ENCODE peak calls at places on chromosomes 2 and 18, in seven cellular contexts. G is germinal center; J is mucosa of descending colon; L is activated naive CD4-positive, alpha-beta T cell treated with anti-CD3 and anti-CD28 coated beads for 36 hours; N is CD4-positive, alpha-beta memory T cell; C is activated CD8-positive, alpha-beta memory T cell treated with anti-CD3 and anti-CD28 coated beads for 48 hours; M is COR-L47. W is an unnamed sample.

GRCh38 chr18:47490882-47491281 is 239.4 kb upstream of the SKOR2 start:
- DNase-seq in G (no peak), J (no peak), L (peak), N (no peak), C (no peak), M (no peak), W (no peak)

GRCh38 chr2:59920961-59921360 is 632.5 kb downstream of the BCL11A start:
- DNase-seq in G (no peak), J (no peak), L (no peak), N (no peak), C (no peak), M (no peak), W (no peak)

GRCh38 chr2:238908960-238909951 is 61.4 kb downstream of the TWIST2 start:
- DNase-seq in G (no peak), J (no peak), L (no peak), N (no peak), C (no peak), M (no peak), W (no peak)

GRCh38 chr2:39128919-39129391 is 8.1 kb upstream of the SOS1 start:
- DNase-seq in G (peak), J (peak), L (peak), N (peak), C (no peak), M (no peak), W (peak)

GRCh38 chr2:118530976-118531375 is 316.5 kb downstream of the EN1 start:
- DNase-seq in G (no peak), J (no peak), L (no peak), N (no peak), C (no peak), M (no peak), W (no peak)

GRCh38 chr18:76265375-76266225 is 229.4 kb downstream of the ZNF516 start:
- DNase-seq in G (no peak), J (peak), L (no peak), N (no peak), C (no peak), M (no peak), W (no peak)

GRCh38 chr2:173571021-173571821 is 216.5 kb downstream of the CDCA7 start:
- DNase-seq in G (no peak), J (peak), L (peak), N (no peak), C (no peak), M (peak), W (no peak)

GRCh38 chr18:49285627-49286026 is 174.8 kb downstream of the DYM start:
- DNase-seq in G (no peak), J (no peak), L (no peak), N (no peak), C (no peak), M (no peak), W (no peak)

GRCh38 chr18:12657048-12657848 is 659 bp downstream of the SPIRE1 start:
- DNase-seq in G (peak), J (peak), L (peak), N (peak), C (no peak), M (peak), W (peak)

GRCh38 chr2:43758738-43759137 is 15.1 kb upstream of the DYNC2LI1 start:
- DNase-seq in G (no peak), J (no peak), L (no peak), N (no peak), C (no peak), M (no peak), W (no peak)

GRCh38 chr18:46624127-46624526 is 32.9 kb downstream of the LOXHD1 start:
- DNase-seq in G (no peak), J (no peak), L (peak), N (no peak), C (no peak), M (no peak), W (peak)

GRCh38 chr18:25360301-25360899 is 8.4 kb upstream of the ZNF521 start:
- DNase-seq in G (no peak), J (no peak), L (no peak), N (no peak), C (no peak), M (no peak), W (no peak)

GRCh38 chr2:54677476-54678265 is 45.8 kb upstream of the EML6 start:
- DNase-seq in G (no peak), J (no peak), L (no peak), N (no peak), C (no peak), M (no peak), W (no peak)

GRCh38 chr18:58632557-58632956 is 3.7 kb upstream of the ALPK2 start:
- DNase-seq in G (no peak), J (no peak), L (no peak), N (no peak), C (no peak), M (no peak), W (no peak)

GRCh38 chr2:11573418-11574175 is 39.8 kb downstream of the GREB1 start:
- DNase-seq in G (no peak), J (no peak), L (no peak), N (no peak), C (no peak), M (no peak), W (no peak)

GRCh38 chr2:95359501-95359930 is 43.0 kb upstream of the FAHD2A start:
- DNase-seq in G (no peak), J (no peak), L (no peak), N (no peak), C (no peak), M (no peak), W (no peak)

GRCh38 chr18:23149570-23149969 is 14.3 kb downstream of the CABLES1 start:
- DNase-seq in G (no peak), J (no peak), L (no peak), N (no peak), C (no peak), M (no peak), W (no peak)

GRCh38 chr2:168525020-168525419 is 68.9 kb downstream of the CERS6 start:
- DNase-seq in G (no peak), J (peak), L (no peak), N (no peak), C (no peak), M (no peak), W (no peak)

GRCh38 chr2:214830794-214831346 is 21.4 kb upstream of the BARD1 start:
- DNase-seq in G (no peak), J (peak), L (peak), N (peak), C (no peak), M (no peak), W (no peak)

GRCh38 chr18:54094474-54094873 is 130.0 kb downstream of the MBD2 start:
- DNase-seq in G (no peak), J (no peak), L (no peak), N (no peak), C (no peak), M (no peak), W (no peak)

GRCh38 chr18:49345931-49346696 is 114.3 kb downstream of the DYM start:
- DNase-seq in G (no peak), J (no peak), L (no peak), N (no peak), C (no peak), M (no peak), W (no peak)

GRCh38 chr2:119233326-119234020 is 9.8 kb downstream of the STEAP3 start:
- DNase-seq in G (no peak), J (no peak), L (no peak), N (no peak), C (no peak), M (no peak), W (no peak)

W was measured in naive thymus-derived CD4-positive, alpha-beta T cell.